ENCODE peak calls at places on chromosomes 5 and 9, in six cellular contexts. C is heart right ventricle, H is lung, D is aorta, J is endodermal cell, G is GM23248. P is an unnamed sample.

GRCh38 chr9:72383978-72384709 is 19.1 kb upstream of the ZFAND5 start:
- DNase-seq in C (no peak), H (no peak), D (no peak), J (no peak), G (peak; percentile 92), P (no peak)

GRCh38 chr9:16627967-16628366 is 242.5 kb downstream of the BNC2 start:
- DNase-seq in C (peak; percentile 29), H (peak; percentile 32), D (peak; percentile 60), J (no peak), G (peak; percentile 97), P (no peak)

GRCh38 chr5:42564689-42565356 is 141.6 kb downstream of the GHR start:
- DNase-seq in C (no peak), H (no peak), D (no peak), J (peak; percentile 51), G (no peak), P (no peak)

GRCh38 chr5:68012429-68012828 is 203.1 kb upstream of the PIK3R1 start:
- DNase-seq in C (no peak), H (no peak), D (no peak), J (no peak), G (peak; percentile 68), P (no peak)

GRCh38 chr5:133670336-133670735 is 58.0 kb upstream of the FSTL4 start:
- DNase-seq in C (no peak), H (no peak), D (no peak), J (peak; percentile 5), G (no peak), P (no peak)

GRCh38 chr5:134092875-134093274 is 21.6 kb upstream of the TCF7 start:
- DNase-seq in C (no peak), H (no peak), D (no peak), J (no peak), G (no peak), P (no peak)

GRCh38 chr9:77533678-77534077 is 114.4 kb downstream of the GNA14 start:
- DNase-seq in C (no peak), H (no peak), D (no peak), J (no peak), G (no peak), P (no peak)

GRCh38 chr5:67065237-67065636 is 131.4 kb downstream of the CD180 start:
- DNase-seq in C (no peak), H (no peak), D (no peak), J (no peak), G (no peak), P (no peak)

GRCh38 chr5:65395526-65396155 is 86.1 kb downstream of the ADAMTS6 start:
- DNase-seq in C (no peak), H (no peak), D (no peak), J (no peak), G (peak; percentile 40), P (no peak)

GRCh38 chr5:106314221-106314824 is 1356.4 kb downstream of the EFNA5 start:
- DNase-seq in C (no peak), H (no peak), D (no peak), J (no peak), G (peak; percentile 18), P (no peak)

GRCh38 chr5:181241393-181241975 is 2.2 kb downstream of the RACK1 start:
- DNase-seq in C (no peak), H (no peak), D (no peak), J (no peak), G (peak; percentile 96), P (no peak)

GRCh38 chr9:38391278-38392118 is 1.0 kb upstream of the ALDH1B1 start:
- DNase-seq in C (no peak), H (no peak), D (no peak), J (no peak), G (no peak), P (no peak)

GRCh38 chr5:135191084-135191826 is 157.2 kb upstream of the PITX1 start:
- DNase-seq in C (peak; percentile 63), H (peak; percentile 74), D (peak; percentile 81), J (peak; percentile 98), G (peak; percentile 80), P (peak; percentile 90)

GRCh38 chr5:168603776-168604175 is 24.6 kb upstream of the PANK3 start:
- DNase-seq in C (no peak), H (no peak), D (no peak), J (peak; percentile 37), G (peak; percentile 48), P (no peak)

GRCh38 chr9:88106492-88106891 is 31.8 kb downstream of the SPATA31C2 start:
- DNase-seq in C (peak; percentile 13), H (no peak), D (no peak), J (peak; percentile 67), G (peak; percentile 67), P (no peak)

GRCh38 chr9:5438301-5439162 is 807 bp upstream of the PLGRKT start:
- DNase-seq in C (no peak), H (no peak), D (peak; percentile 50), J (peak; percentile 55), G (peak; percentile 64), P (no peak)

GRCh38 chr9:38339087-38339486 is 53.4 kb upstream of the ALDH1B1 start:
- DNase-seq in C (peak; percentile 6), H (no peak), D (peak; percentile 68), J (no peak), G (peak; percentile 82), P (no peak)

GRCh38 chr9:129570450-129571297 is 50.2 kb downstream of the C9orf50 start:
- DNase-seq in C (peak; percentile 47), H (peak; percentile 46), D (peak; percentile 87), J (peak; percentile 75), G (peak; percentile 97), P (peak; percentile 73)

GRCh38 chr9:18472915-18473314 is 1.0 kb upstream of the ADAMTSL1 start:
- DNase-seq in C (peak; percentile 24), H (no peak), D (no peak), J (peak; percentile 59), G (peak; percentile 63), P (no peak)

GRCh38 chr5:54772232-54773168 is 212.9 kb downstream of the ESM1 start:
- DNase-seq in C (no peak), H (no peak), D (no peak), J (no peak), G (no peak), P (no peak)

GRCh38 chr5:142777108-142777507 is 6.9 kb downstream of the ARHGAP26 start:
- DNase-seq in C (no peak), H (no peak), D (no peak), J (no peak), G (no peak), P (no peak)

GRCh38 chr9:37908698-37909186 is 4.8 kb upstream of the SLC25A51 start:
- DNase-seq in C (no peak), H (peak; percentile 73), D (no peak), J (no peak), G (peak; percentile 71), P (no peak)

GRCh38 chr5:36744678-36745659 is 131.6 kb upstream of the NIPBL start:
- DNase-seq in C (peak; percentile 29), H (peak; percentile 85), D (peak; percentile 69), J (peak; percentile 97), G (peak; percentile 81), P (peak; percentile 94)

GRCh38 chr5:168041583-168041982 is 249.9 kb upstream of the WWC1 start:
- DNase-seq in C (no peak), H (no peak), D (no peak), J (no peak), G (no peak), P (no peak)

GRCh38 chr5:67299317-67299716 is 102.7 kb upstream of the CD180 start:
- DNase-seq in C (no peak), H (no peak), D (no peak), J (no peak), G (peak; percentile 66), P (no peak)

DNA sequence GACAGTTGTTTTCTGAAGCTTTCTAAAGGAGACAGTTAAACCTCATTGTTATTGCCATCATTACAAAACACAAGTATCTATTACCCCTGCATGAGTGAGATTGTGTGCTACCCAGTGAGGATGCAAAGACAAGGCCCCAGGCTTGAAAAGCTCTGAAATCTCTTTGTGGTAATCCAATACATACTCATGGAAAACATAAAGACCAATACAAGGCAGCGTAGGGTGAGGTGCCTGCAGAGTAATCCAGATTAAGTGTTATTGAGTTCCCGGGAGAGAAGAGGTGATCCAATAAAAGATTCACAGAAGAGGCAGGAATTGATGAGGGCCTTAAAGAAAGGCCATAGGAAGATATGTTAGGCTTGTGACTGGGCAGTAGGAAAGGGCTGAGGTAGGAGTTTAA is 150.1 kb downstream of the MEF2C start:
- DNase-seq in C (no peak), H (no peak), D (no peak), J (no peak), G (no peak), P (no peak)
- H3K4me3 ChIP-seq in C (no peak overlapping the region), H (no peak overlapping the region), D (no peak overlapping the region), J (no peak overlapping the region), G (no peak overlapping the region), P (no peak overlapping the region)

GRCh38 chr5:89450149-89450538 is 567.2 kb upstream of the MEF2C start:
- DNase-seq in C (no peak), H (no peak), D (no peak), J (no peak), G (no peak), P (no peak)
- H3K36me3 ChIP-seq in C (no peaks in the 10 kb centered on the region), H (no peaks in the 10 kb centered on the region), D (no peaks in the 10 kb centered on the region), J (no peaks in the 10 kb centered on the region), G (no peaks in the 10 kb centered on the region), P (no peaks in the 10 kb centered on the region)

DNA sequence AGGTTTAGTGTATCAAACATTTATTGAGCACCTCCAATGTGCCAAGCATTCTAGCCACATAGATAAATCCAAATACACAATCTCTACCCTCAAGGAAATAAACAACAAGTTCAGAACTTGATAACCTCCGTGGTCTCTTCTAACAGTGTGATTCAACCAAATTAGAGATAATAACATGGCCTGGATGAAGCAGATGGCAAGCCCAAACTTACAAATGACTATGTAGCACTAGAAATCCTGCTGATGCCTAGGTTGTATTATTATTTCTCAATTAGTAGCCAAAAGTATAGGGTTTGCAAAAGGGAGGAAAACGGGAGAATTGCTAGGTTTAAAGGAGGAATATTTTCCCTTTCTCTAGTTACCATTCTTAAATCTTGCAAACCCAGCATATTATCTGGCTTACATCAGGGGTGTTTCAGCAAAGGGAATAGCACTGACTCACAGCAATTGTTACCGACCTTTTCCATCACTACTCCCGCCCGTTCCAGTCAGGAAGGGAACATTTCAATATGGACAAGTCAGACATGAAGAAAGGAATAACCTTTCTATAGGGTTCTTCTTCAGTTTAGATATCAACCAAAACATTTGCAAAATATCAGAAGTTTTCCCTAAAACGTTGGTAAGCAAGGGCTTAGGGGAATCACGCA is 2.3 kb downstream of the DPYSL3 start:
- DNase-seq in C (no peak), H (no peak), D (peak; percentile 49), J (no peak), G (peak; percentile 90), P (no peak)
- H3K4me3 ChIP-seq in C (no peak overlapping the region), H (no peak overlapping the region), D (peak overlapping the region; percentile 70), J (no peak overlapping the region), G (peak overlapping the region; percentile 86), P (no peak overlapping the region)

DNA sequence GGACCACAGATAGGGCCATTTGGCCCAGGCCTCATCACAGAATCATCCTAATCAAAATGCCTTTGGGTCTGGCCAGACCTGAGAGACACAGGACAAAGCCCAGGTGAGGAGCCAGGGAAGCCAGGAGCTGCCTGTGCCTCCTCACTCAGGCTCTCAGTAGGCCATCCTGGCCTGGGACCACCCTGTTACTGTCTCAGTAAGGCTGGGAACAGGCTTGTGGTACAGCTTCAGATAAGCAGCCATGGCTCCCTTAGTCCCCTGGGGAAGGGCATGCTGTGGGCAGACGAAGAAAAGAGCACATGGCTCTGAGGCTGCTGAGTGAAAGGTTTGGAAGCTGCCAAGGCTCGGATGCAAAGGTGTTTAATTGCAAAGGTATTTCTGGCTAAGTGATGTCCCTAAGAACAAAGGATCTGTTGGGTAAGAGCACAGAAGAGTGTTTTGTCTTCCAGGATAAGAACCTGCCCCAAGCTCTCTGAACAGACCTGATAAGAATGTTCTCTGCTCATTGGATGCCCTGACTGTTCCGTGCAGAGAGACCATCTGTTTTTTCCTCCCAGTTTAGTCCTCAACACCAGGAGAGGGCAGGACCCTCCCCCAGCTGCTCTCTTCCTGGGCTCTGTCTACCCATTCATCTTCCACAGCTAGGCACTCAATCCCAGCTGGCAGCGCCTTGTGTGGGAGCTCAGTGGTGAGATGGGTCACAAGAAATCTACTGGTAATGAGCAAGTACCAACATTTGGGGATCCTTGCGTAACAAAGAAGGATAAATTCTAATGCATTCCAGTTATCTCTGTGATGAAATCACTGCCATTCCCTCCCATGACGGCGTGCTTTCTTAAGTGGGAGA is 17.7 kb downstream of the ANGPTL2 start:
- DNase-seq in C (no peak), H (no peak), D (no peak), J (no peak), G (peak; percentile 25), P (no peak)
- H3K36me3 ChIP-seq in C (no peaks in the 10 kb centered on the region), H (peaks cover 13% of the 10 kb centered on the region), D (no peaks in the 10 kb centered on the region), J (no peaks in the 10 kb centered on the region), G (peaks cover 8% of the 10 kb centered on the region), P (no peaks in the 10 kb centered on the region)